ENCODE peak calls at places on chromosomes 12 and 14, in four cellular contexts. W, H, N and X are unnamed samples.

GRCh38 chr12:79266511-79267129 is 402.0 kb downstream of the SYT1 start:
- DNase-seq in H (no peak), N (no peak), W (no peak), X (no peak)

GRCh38 chr14:100640481-100641273 is 53.5 kb upstream of the BEGAIN start:
- DNase-seq in W (no peak), N (no peak), H (no peak), X (no peak)

GRCh38 chr12:116529048-116529447 is 30.1 kb upstream of the MAP1LC3B2 start:
- DNase-seq in W (no peak), N (peak), H (no peak), X (no peak)

GRCh38 chr12:20508962-20509361 is 140.6 kb downstream of the PDE3A start:
- DNase-seq in W (no peak), N (no peak), H (no peak), X (no peak)

GRCh38 chr12:104957388-104958008 is 592 bp downstream of the SLC41A2 start:
- DNase-seq in H (peak), W (peak), N (peak), X (no peak)

GRCh38 chr12:13390381-13390856 is 193.9 kb downstream of the EMP1 start:
- DNase-seq in N (peak), W (peak), H (peak), X (no peak)

GRCh38 chr14:90815817-90816662 is at the start of gene TTC7B:
- DNase-seq in N (peak), W (no peak), H (peak), X (no peak)

GRCh38 chr12:32344047-32344446 is 55.3 kb upstream of the FGD4 start:
- DNase-seq in H (no peak), W (no peak), N (no peak), X (no peak)

GRCh38 chr14:31410048-31410654 is 10.2 kb downstream of the HEATR5A start:
- DNase-seq in H (no peak), W (no peak), N (no peak), X (no peak)

GRCh38 chr12:5623411-5623810 is 191.5 kb downstream of the NTF3 start:
- DNase-seq in N (no peak), H (no peak), W (no peak), X (no peak)

GRCh38 chr14:29643415-29644206 is 284.0 kb downstream of the PRKD1 start:
- DNase-seq in N (no peak), H (no peak), W (no peak), X (no peak)

GRCh38 chr14:36524220-36524837 is 4.3 kb upstream of the NKX2-1 start:
- DNase-seq in H (no peak), N (no peak), W (no peak), X (no peak)

GRCh38 chr12:106329231-106329985 is 26.9 kb downstream of the TCP11L2 start:
- DNase-seq in H (peak), N (no peak), W (peak), X (no peak)

GRCh38 chr12:9163392-9163791 is 44.8 kb downstream of the PZP start:
- DNase-seq in H (no peak), N (no peak), W (no peak), X (no peak)

GRCh38 chr14:33655421-33655820 is 295.5 kb downstream of the EGLN3 start:
- DNase-seq in N (no peak), H (no peak), W (no peak), X (no peak)

GRCh38 chr14:47917344-47917954 is 242.0 kb upstream of the MDGA2 start:
- DNase-seq in H (no peak), N (no peak), W (no peak), X (no peak)

GRCh38 chr14:71050227-71050823 is 143.1 kb downstream of the PCNX1 start:
- DNase-seq in W (no peak), N (no peak), H (no peak), X (no peak)